ENCODE peak calls at places on chromosomes 3 and 15, in five cellular contexts. C is effector memory CD8-positive, alpha-beta T cell; J is GM13976; P is foreskin keratinocyte; O is stimulated activated CD8-positive, alpha-beta memory T cell treated with anti-CD3 and anti-CD28 coated beads, Interleukin-2, amount 100 ng/mL, for 48 hours. Y is an unnamed sample.

GRCh38 chr3:159788987-159789386 is 199.6 kb upstream of the IL12A start:
- DNase-seq in J (no peak), P (peak), O (no peak), C (no peak), Y (no peak)

GRCh38 chr3:105359098-105359762 is 7.5 kb upstream of the ALCAM start:
- DNase-seq in P (no peak), O (no peak), C (no peak), J (no peak), Y (no peak)

GRCh38 chr3:161672478-161672877 is 175.9 kb downstream of the OTOL1 start:
- DNase-seq in O (no peak), C (no peak), P (no peak), J (no peak), Y (no peak)

GRCh38 chr3:128242818-128243601 is 89.7 kb downstream of the EEFSEC start:
- DNase-seq in C (no peak), P (no peak), O (no peak), J (no peak), Y (no peak)

GRCh38 chr3:66392966-66393485 is 107.8 kb downstream of the LRIG1 start:
- DNase-seq in C (no peak), O (no peak), P (no peak), J (no peak), Y (no peak)

GRCh38 chr3:191641789-191642188 is 180.8 kb downstream of the PYDC2 start:
- DNase-seq in O (no peak), C (no peak), J (no peak), P (no peak), Y (no peak)

GRCh38 chr3:169264711-169265110 is 398.8 kb downstream of the MECOM start:
- DNase-seq in P (no peak), J (no peak), O (no peak), C (no peak), Y (peak)

GRCh38 chr3:128067481-128067880 is 15.2 kb downstream of the SEC61A1 start:
- DNase-seq in C (no peak), P (no peak), O (no peak), J (no peak), Y (peak)

GRCh38 chr3:24678441-24678865 is 183.8 kb upstream of the THRB start:
- DNase-seq in P (peak), J (no peak), C (no peak), O (no peak), Y (no peak)

GRCh38 chr15:77580991-77581682 is 51.6 kb downstream of the LINGO1 start:
- DNase-seq in P (no peak), O (no peak), C (no peak), J (no peak), Y (no peak)

GRCh38 chr15:90035095-90035834 is 34.1 kb downstream of the ZNF710 start:
- DNase-seq in C (no peak), P (no peak), O (no peak), J (no peak), Y (no peak)

GRCh38 chr3:136350132-136350531 is 100.0 kb downstream of the PCCB start:
- DNase-seq in J (no peak), C (no peak), P (peak), O (no peak), Y (no peak)

GRCh38 chr3:149330609-149331008 is 2.8 kb downstream of the TM4SF18 start:
- DNase-seq in J (no peak), O (no peak), P (no peak), C (no peak), Y (no peak)

GRCh38 chr3:43996379-43997301 is 245.0 kb upstream of the TOPAZ1 start:
- DNase-seq in P (no peak), O (no peak), J (peak), C (no peak), Y (peak)

GRCh38 chr15:75049392-75049791 is 26.0 kb downstream of the PPCDC start:
- DNase-seq in O (no peak), J (no peak), C (no peak), P (no peak), Y (no peak)

GRCh38 chr3:65425880-65426279 is 612.8 kb downstream of the MAGI1 start:
- DNase-seq in O (no peak), J (no peak), P (no peak), C (no peak), Y (no peak)

GRCh38 chr3:194091141-194091540 is 44.8 kb upstream of the HES1 start:
- DNase-seq in O (no peak), C (no peak), J (no peak), P (peak), Y (no peak)

GRCh38 chr3:120420360-120420759 is 30.4 kb downstream of the FSTL1 start:
- DNase-seq in J (no peak), C (no peak), P (no peak), O (no peak), Y (no peak)

Y was measured in D341Med.